ENCODE peak calls at places on chromosome 7, in seven cellular contexts. U, N, L, W, O, Y and B are unnamed samples.

GRCh38 chr7:139830779-139831498 is 1.9 kb downstream of the TBXAS1 start:
- DNase-seq in U (no peak), L (no peak), W (no peak), O (no peak), Y (no peak), N (no peak), B (no peak)

GRCh38 chr7:142380064-142380463 is 122.2 kb upstream of the PRSS58 start:
- DNase-seq in W (no peak), N (no peak), O (no peak), U (no peak), Y (no peak), L (no peak), B (no peak)

GRCh38 chr7:158945514-158945913 is 89.2 kb downstream of the DYNC2I1 start:
- DNase-seq in U (no peak), L (no peak), O (no peak), Y (no peak), N (no peak), W (no peak), B (peak; percentile 56)

GRCh38 chr7:36287371-36288241 is 102.1 kb upstream of the ANLN start:
- DNase-seq in Y (no peak), U (peak; percentile 35), O (no peak), L (no peak), N (no peak), W (no peak), B (no peak)

GRCh38 chr7:143936087-143937009 is 1.3 kb downstream of the OR2F2 start:
- DNase-seq in N (no peak), O (no peak), U (no peak), W (no peak), Y (no peak), L (peak; percentile 63), B (no peak)

GRCh38 chr7:105707381-105707780 is 126.1 kb upstream of the EFCAB10 start:
- DNase-seq in W (no peak), L (no peak), N (no peak), U (no peak), O (no peak), Y (peak; percentile 20), B (no peak)

GRCh38 chr7:44283381-44284211 is 41.8 kb downstream of the CAMK2B start:
- DNase-seq in O (no peak), W (peak; percentile 6), L (no peak), Y (peak; percentile 1), N (peak; percentile 41), U (no peak), B (peak; percentile 58)

GRCh38 chr7:80257751-80258150 is 123.1 kb downstream of the GNAI1 start:
- DNase-seq in U (no peak), O (no peak), Y (no peak), L (no peak), W (no peak), N (no peak), B (no peak)

GRCh38 chr7:91776166-91776565 is 104.3 kb downstream of the MTERF1 start:
- DNase-seq in N (no peak), L (no peak), U (no peak), O (no peak), Y (no peak), W (no peak), B (no peak)

GRCh38 chr7:125848157-125848556 is 918.5 kb upstream of the POT1 start:
- DNase-seq in O (no peak), U (no peak), Y (no peak), L (no peak), N (no peak), W (no peak), B (no peak)

GRCh38 chr7:127253289-127254162 is 785 bp upstream of the GRM8 start:
- DNase-seq in U (peak; percentile 55), W (peak; percentile 81), L (peak; percentile 41), O (peak; percentile 82), Y (peak; percentile 71), N (peak; percentile 73), B (peak; percentile 81)

GRCh38 chr7:30971440-30971839 is 7.7 kb downstream of the GHRHR start:
- DNase-seq in W (no peak), Y (no peak), N (no peak), L (no peak), U (no peak), O (peak; percentile 6), B (no peak)

GRCh38 chr7:130943981-130944380 is 210.0 kb upstream of the KLF14 start:
- DNase-seq in L (no peak), U (no peak), O (no peak), W (no peak), N (no peak), Y (no peak), B (no peak)

GRCh38 chr7:91632234-91632947 is 248.1 kb downstream of the MTERF1 start:
- DNase-seq in L (no peak), W (no peak), N (no peak), U (no peak), O (no peak), Y (no peak), B (no peak)

GRCh38 chr7:148697256-148697841 is 1.4 kb upstream of the CUL1 start:
- DNase-seq in L (peak; percentile 50), Y (peak; percentile 8), W (no peak), U (peak; percentile 15), N (peak; percentile 74), O (no peak), B (no peak)

GRCh38 chr7:48292949-48293348 is 121.7 kb downstream of the ABCA13 start:
- DNase-seq in L (no peak), N (no peak), O (no peak), Y (no peak), U (no peak), W (no peak), B (no peak)

GRCh38 chr7:155911471-155912105 is 99.3 kb upstream of the SHH start:
- DNase-seq in L (no peak), W (no peak), Y (no peak), U (no peak), O (no peak), N (no peak), B (no peak)

GRCh38 chr7:36312064-36312914 is 77.4 kb upstream of the ANLN start:
- DNase-seq in N (no peak), O (no peak), Y (peak; percentile 52), U (peak; percentile 24), W (peak; percentile 68), L (no peak), B (no peak)

GRCh38 chr7:26944486-26944885 is 80.1 kb upstream of the SKAP2 start:
- DNase-seq in Y (no peak), U (no peak), O (no peak), W (no peak), N (no peak), L (no peak), B (no peak)

GRCh38 chr7:26950854-26951253 is 86.5 kb upstream of the SKAP2 start:
- DNase-seq in N (no peak), L (no peak), W (no peak), O (no peak), Y (no peak), U (no peak), B (no peak)

GRCh38 chr7:26944959-26945358 is 80.6 kb upstream of the SKAP2 start:
- DNase-seq in N (no peak), O (no peak), Y (no peak), L (no peak), W (no peak), U (no peak), B (no peak)

GRCh38 chr7:26948617-26949118 is 84.3 kb upstream of the SKAP2 start:
- DNase-seq in U (no peak), O (no peak), W (no peak), Y (no peak), N (no peak), L (no peak), B (no peak)

DNA sequence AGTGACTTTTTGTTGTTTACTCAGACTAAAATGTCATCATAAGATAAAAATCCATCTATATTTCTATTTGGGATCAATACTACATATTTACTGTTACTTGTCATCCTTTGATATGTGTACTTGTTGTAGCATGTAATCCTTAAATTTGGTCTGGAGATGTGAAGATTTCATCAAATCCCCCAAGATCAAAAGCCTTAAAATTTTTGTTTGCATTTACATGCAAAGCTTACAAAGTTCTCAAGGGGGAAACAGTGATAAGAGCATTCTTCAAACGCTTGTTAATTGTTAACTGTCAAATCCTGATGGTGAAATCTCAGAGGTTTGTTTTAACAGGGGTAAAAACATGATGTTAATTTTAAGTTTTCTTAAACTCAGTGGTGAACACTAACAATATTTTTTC is 84.9 kb upstream of the SKAP2 start:
- DNase-seq in O (no peak), Y (no peak), W (no peak), U (no peak), L (no peak), N (no peak), B (no peak)
- TF ChIP-seq CTCF in O (no peak), Y (no peak), W (no peak), U (no peak), L (no peak), N (no peak), B (no peak)

DNA sequence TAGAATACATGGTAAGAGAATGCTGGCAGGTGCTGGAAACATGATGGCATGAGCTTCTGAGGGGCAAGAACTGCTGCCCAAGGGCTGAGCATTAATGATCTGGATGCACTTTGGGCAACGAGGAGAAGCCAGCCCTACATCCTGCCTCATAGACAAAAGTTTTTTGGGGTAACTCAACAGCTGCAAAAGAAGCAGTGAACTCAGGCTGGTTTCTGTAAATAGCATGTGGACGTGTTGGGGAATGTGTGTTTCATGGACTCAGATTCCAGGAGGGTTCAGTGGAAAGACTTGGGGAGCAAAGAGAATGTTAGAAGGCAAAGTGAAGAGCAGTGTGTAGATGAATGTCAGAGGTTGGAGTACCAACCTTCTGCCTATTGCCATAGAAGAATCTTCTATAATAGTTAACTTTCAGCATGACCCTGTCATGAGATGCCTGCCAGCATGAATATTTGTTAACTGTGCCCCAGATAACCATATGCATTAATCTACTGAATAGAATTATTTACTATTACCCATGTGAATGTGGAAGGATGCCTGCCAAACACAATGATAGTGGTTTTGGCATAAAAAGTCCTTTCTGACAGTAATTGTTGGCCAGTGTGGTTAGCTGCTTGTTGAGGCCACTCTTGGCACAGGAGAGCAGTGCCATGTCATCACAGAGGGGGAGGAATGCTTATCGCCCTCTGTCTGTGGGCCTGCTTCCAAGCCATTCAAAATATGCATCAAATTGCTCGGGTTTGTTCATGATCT is 165.6 kb downstream of the WNT2 start:
- DNase-seq in W (no peak), O (no peak), L (peak; percentile 87), U (no peak), N (no peak), Y (peak; percentile 79), B (no peak)
- TF ChIP-seq CTCF in W (no peak), O (no peak), L (peak; percentile 37), U (no peak), N (no peak), Y (peak; percentile 30), B (no peak)

GRCh38 chr7:120993575-120994191 is 5.2 kb downstream of the CPED1 start:
- DNase-seq in O (no peak), W (no peak), L (peak; percentile 52), U (no peak), N (no peak), Y (no peak), B (no peak)
- TF ChIP-seq CTCF in O (no peak), W (no peak), L (no peak), U (no peak), N (no peak), Y (no peak), B (no peak)

DNA sequence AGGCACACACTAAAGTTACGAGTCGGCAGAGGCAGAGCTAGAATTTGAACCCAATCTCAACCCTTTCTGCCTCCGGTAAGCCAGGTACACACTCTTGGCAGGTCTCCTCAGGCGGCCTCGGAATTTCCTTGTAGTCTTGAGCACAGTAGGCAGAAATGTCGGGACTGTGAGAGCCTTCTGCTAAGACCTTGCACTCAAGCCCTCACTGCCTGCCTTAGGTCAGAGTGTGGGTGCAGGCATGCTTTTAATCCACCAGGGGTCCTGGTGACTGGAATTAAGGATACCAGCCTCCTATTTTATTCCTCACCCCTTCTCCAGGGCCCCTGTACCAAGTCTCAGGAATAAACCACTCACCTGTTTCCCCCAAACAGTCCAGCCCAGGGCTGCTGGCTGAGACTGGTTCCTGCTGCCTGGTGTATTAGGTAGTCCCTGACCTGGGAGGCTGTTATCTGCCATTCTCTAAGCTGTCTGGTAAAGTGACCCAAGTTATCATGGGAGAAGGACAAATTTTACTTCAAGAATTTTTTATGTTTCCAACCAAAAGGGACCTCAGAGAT is 855 bp downstream of the ATP6V1F start:
- DNase-seq in W (peak; percentile 50), U (peak; percentile 20), O (peak; percentile 74), N (no peak), Y (peak; percentile 32), L (peak; percentile 58), B (no peak)
- TF ChIP-seq CTCF in W (peak; percentile 42), U (peak; percentile 32), O (peak; percentile 39), N (no peak), Y (peak; percentile 20), L (peak; percentile 52), B (peak; percentile 79)